ENCODE peak calls at places on chromosomes 3 and 15, in six cellular contexts. Q is cardiac fibroblast, X is Peyer's patch, H is dorsolateral prefrontal cortex, B is hepatocyte, F is breast epithelium. K is an unnamed sample.

GRCh38 chr3:100183608-100184125 is 69.4 kb upstream of the FILIP1L start:
- DNase-seq in Q (no peak), X (no peak), H (no peak), B (no peak), F (no peak), K (no peak)

GRCh38 chr3:194686816-194687637 is 1.3 kb downstream of the FAM43A start:
- DNase-seq in Q (peak), X (peak), H (no peak), B (peak), F (no peak), K (no peak)

GRCh38 chr3:182710557-182711157 is 82.6 kb upstream of the ATP11B start:
- DNase-seq in Q (peak), X (no peak), H (no peak), B (peak), F (no peak), K (no peak)

GRCh38 chr15:65372787-65373067 is 5.1 kb downstream of the IGDCC3 start:
- DNase-seq in Q (no peak), X (no peak), H (no peak), B (no peak), F (no peak), K (no peak)

GRCh38 chr15:49370782-49371181 is 52.3 kb upstream of the FGF7 start:
- DNase-seq in Q (peak), X (no peak), H (no peak), B (no peak), F (no peak), K (no peak)

GRCh38 chr3:70186221-70186620 is 126.2 kb downstream of the MDFIC2 start:
- DNase-seq in Q (no peak), X (no peak), H (no peak), B (no peak), F (no peak), K (no peak)

GRCh38 chr3:8760091-8760490 is 9.3 kb downstream of the OXTR start:
- DNase-seq in Q (no peak), X (no peak), H (no peak), B (no peak), F (no peak), K (no peak)

GRCh38 chr3:42996633-42997075 is 17.5 kb downstream of the GASK1A start:
- DNase-seq in Q (no peak), X (no peak), H (peak), B (no peak), F (no peak), K (no peak)

GRCh38 chr3:128447561-128448013 is 19.1 kb downstream of the DNAJB8 start:
- DNase-seq in Q (no peak), X (no peak), H (no peak), B (no peak), F (no peak), K (peak)

GRCh38 chr3:9669720-9670432 is 20.6 kb downstream of the MTMR14 start:
- DNase-seq in Q (peak), X (no peak), H (no peak), B (no peak), F (no peak), K (peak)

GRCh38 chr3:45381168-45381852 is 7.1 kb upstream of the LARS2 start:
- DNase-seq in Q (no peak), X (no peak), H (no peak), B (peak), F (no peak), K (no peak)

GRCh38 chr3:187945374-187945773 is 200.1 kb upstream of the BCL6 start:
- DNase-seq in Q (no peak), X (no peak), H (no peak), B (no peak), F (no peak), K (no peak)

GRCh38 chr15:52528465-52529288 is at the start of gene MYO5A:
- DNase-seq in Q (peak), X (peak), H (peak), B (peak), F (peak), K (no peak)

GRCh38 chr3:39379778-39380155 is 3.4 kb upstream of the SLC25A38 start:
- DNase-seq in Q (no peak), X (no peak), H (no peak), B (no peak), F (no peak), K (no peak)

GRCh38 chr3:15449489-15449888 is 22.1 kb downstream of the EAF1 start:
- DNase-seq in Q (no peak), X (no peak), H (no peak), B (no peak), F (no peak), K (no peak)

GRCh38 chr15:70258369-70259029 is 160.8 kb upstream of the TLE3 start:
- DNase-seq in Q (peak), X (peak), H (no peak), B (no peak), F (no peak), K (no peak)

GRCh38 chr15:31077181-31077580 is 24.3 kb downstream of the TRPM1 start:
- DNase-seq in Q (no peak), X (no peak), H (no peak), B (peak), F (no peak), K (no peak)

GRCh38 chr3:99023590-99024192 is 122.2 kb upstream of the DCBLD2 start:
- DNase-seq in Q (peak), X (no peak), H (no peak), B (peak), F (no peak), K (no peak)

GRCh38 chr15:48865387-48866079 is 12.4 kb upstream of the EID1 start:
- DNase-seq in Q (peak), X (no peak), H (no peak), B (peak), F (no peak), K (no peak)

GRCh38 chr3:98130421-98130820 is at the start of gene OR5H1:
- DNase-seq in Q (no peak), X (no peak), H (no peak), B (no peak), F (no peak), K (no peak)

DNA sequence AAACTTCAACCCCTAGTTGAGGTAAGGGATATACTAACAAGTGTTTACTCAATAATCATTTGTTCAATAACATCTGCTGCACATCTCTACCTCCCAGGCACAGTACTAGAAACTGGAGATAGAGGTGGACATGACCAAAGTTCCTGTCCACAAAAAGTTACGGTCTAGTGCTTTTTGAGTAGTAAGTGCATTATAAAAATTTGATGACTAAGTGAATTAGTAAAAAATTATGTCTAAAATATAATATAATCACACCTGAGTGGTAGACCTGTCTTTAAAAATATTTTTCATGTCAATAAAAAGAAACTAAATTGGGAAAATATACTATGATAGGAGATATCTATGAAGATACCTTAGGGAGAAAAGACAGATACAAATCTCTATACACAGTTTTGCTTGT is 121.5 kb upstream of the FHIT start:
- DNase-seq in Q (no peak), X (no peak), H (no peak), B (no peak), F (no peak), K (no peak)
- TF ChIP-seq CTCF in Q (no peak), X (no peak), H (no peak), B (no peak), F (no peak), K (no peak)

GRCh38 chr15:91142097-91142744 is 42.2 kb downstream of the SV2B start:
- DNase-seq in Q (no peak), X (no peak), H (no peak), B (no peak), F (no peak), K (no peak)
- H3K4me3 ChIP-seq in Q (no peak), X (no peak), H (no peak), B (no peak), F (no peak), K (no peak)

GRCh38 chr15:59549339-59549807 is 62.2 kb upstream of the GCNT3 start:
- DNase-seq in Q (no peak), X (no peak), H (no peak), B (no peak), F (no peak), K (no peak)

GRCh38 chr15:59550961-59551360 is 60.6 kb upstream of the GCNT3 start:
- DNase-seq in Q (no peak), X (no peak), H (no peak), B (no peak), F (no peak), K (no peak)

GRCh38 chr15:59550520-59550919 is 61.1 kb upstream of the GCNT3 start:
- DNase-seq in Q (no peak), X (no peak), H (no peak), B (no peak), F (no peak), K (no peak)

GRCh38 chr15:59548501-59549230 is 62.9 kb upstream of the GCNT3 start:
- DNase-seq in Q (no peak), X (no peak), H (no peak), B (no peak), F (no peak), K (no peak)

DNA sequence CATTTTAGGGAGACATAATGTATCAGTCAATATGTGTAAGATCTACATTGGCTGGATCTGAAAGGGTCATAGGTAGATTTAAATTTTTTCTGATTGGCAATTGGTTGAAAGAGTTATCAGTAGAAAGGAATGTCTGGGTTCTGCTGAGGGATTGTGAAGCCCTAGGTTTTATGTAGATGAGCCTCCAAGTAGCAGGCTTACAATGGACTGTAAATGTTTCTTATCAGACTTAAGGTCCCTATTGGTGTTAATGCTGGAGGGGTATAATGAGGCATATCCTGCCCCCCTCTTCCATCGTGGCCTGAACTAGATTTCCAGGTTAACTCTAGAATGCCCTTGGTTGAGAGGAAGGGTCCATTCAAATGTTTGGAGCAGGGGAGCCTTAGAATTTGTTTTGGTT is 61.8 kb upstream of the GCNT3 start:
- DNase-seq in Q (no peak), X (no peak), H (no peak), B (no peak), F (no peak), K (no peak)
- TF ChIP-seq CTCF in Q (no peak), X (no peak), H (no peak), B (no peak), F (no peak), K (no peak)

DNA sequence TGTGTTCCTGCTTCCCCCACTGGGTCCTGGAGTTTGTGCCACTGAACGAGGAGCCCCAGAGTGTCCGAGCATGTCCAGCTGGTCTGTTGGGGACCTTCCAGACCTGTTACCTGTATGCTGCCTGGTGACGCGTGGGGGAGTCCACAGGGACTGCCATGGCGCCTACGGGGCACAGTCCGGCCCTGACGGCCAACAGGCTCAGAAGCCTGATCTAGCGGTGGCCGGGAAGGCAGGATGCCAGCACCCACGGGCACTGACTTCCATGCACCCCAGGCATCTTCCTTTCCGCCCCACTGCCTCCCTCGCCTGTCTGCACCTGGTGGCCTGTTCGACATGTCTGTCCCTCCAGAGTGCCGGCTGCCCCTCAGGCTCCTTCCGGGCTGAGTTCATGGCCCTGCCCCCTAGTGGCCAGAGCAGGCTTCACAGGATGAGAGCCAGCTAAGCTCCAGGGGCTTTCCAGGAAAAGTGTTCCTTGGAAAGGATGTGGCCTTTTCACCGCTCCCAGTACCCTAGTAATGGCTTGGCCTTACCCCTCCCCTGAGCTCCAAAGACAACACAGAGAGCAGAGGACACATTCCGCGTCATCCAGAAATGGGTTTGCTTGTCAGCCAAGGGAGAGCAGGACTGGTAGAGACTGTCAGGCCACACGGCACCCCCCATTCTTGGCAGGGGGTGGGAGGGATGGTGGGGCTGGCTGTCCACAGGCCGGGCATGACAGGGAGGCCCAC is 35.7 kb downstream of the NGRN start:
- DNase-seq in Q (peak), X (peak), H (no peak), B (peak), F (no peak), K (no peak)
- H3K4me3 ChIP-seq in Q (no peak), X (no peak), H (no peak), B (no peak), F (no peak), K (peak)

GRCh38 chr3:159765025-159765859 is 223.4 kb upstream of the IL12A start:
- DNase-seq in Q (peak), X (no peak), H (peak), B (peak), F (peak), K (peak)

GRCh38 chr3:159764211-159765024 is 224.2 kb upstream of the IL12A start:
- DNase-seq in Q (peak), X (no peak), H (no peak), B (peak), F (peak), K (no peak)

GRCh38 chr3:159765860-159766294 is 222.8 kb upstream of the IL12A start:
- DNase-seq in Q (no peak), X (no peak), H (no peak), B (no peak), F (peak), K (no peak)

GRCh38 chr3:159763466-159764210 is 225.0 kb upstream of the IL12A start:
- DNase-seq in Q (peak), X (no peak), H (peak), B (peak), F (no peak), K (no peak)

DNA sequence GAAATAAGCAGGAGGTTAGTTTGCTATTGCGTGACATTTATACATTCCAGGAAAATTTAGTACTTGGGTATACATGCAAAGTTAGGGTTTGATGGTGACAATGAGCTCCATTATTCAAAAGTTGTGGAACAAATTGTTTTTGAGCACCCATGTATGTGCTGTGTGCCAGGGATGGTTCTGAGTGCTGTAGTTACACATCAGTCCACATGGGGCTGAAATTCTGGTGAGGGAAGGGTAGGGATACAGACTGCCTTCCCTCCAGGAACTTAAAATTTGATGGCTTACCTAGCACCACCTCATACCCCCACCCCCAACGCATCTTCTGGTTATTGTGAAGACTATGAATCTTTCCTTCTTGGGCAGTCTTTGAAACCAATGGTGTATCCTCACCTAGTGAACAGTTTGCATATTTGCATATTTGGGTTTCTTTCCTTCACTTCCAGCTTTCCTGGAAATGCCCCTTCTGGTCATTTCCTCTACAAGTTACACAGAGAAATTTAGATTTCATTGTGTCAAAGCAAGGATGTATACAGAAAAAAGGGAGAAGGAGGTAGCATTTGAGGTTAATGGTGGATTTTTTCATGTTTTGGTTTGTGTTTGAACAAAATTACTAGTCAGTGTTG is 222.0 kb upstream of the IL12A start:
- DNase-seq in Q (peak), X (no peak), H (no peak), B (no peak), F (no peak), K (no peak)
- TF ChIP-seq CTCF in Q (peak), X (no peak), H (peak), B (peak), F (peak), K (peak)

GRCh38 chr3:172151610-172152293 is 112.4 kb downstream of the FNDC3B start:
- DNase-seq in Q (no peak), X (no peak), H (no peak), B (no peak), F (no peak), K (no peak)
- H3K4me3 ChIP-seq in Q (no peak), X (no peak), H (no peak), B (no peak), F (no peak), K (no peak)

K was measured in epithelial cell of proximal tubule.